ENCODE peak calls at places on chromosomes 12 and 14, in nine cellular contexts. N is NCI-H446; D is effector memory CD4-positive, alpha-beta T cell; K is GM18507; B is HFF-Myc; I is stimulated activated naive CD8-positive, alpha-beta T cell treated with anti-CD3 and anti-CD28 coated beads, Interleukin-15, amount 100 ng/mL, for 72 hours; C is stromal cell of bone marrow; E is bronchial epithelial cell; J is hypothalamus. T is an unnamed sample.

GRCh38 chr14:69614592-69614991 is 3.2 kb downstream of the SUSD6 start:
- DNase-seq in N (no peak), D (no peak), K (no peak), B (no peak), I (no peak), C (no peak), E (no peak), J (no peak), T (no peak)

GRCh38 chr12:12294215-12295005 is 27.6 kb upstream of the LRP6 start:
- DNase-seq in N (peak; percentile 26), D (no peak), K (no peak), B (no peak), I (no peak), C (peak; percentile 30), E (no peak), J (no peak), T (no peak)

GRCh38 chr14:67187826-67188225 is 1.4 kb upstream of the GARIN2 start:
- DNase-seq in N (no peak), D (no peak), K (no peak), B (peak; percentile 25), I (no peak), C (no peak), E (peak; percentile 81), J (no peak), T (no peak)

GRCh38 chr14:90608925-90609324 is 207.3 kb downstream of the TTC7B start:
- DNase-seq in N (no peak), D (no peak), K (peak; percentile 2), B (no peak), I (no peak), C (no peak), E (no peak), J (no peak), T (no peak)

GRCh38 chr14:82689948-82690347 is 1156.3 kb upstream of the SEL1L start:
- DNase-seq in N (no peak), D (no peak), K (no peak), B (no peak), I (no peak), C (no peak), E (no peak), J (no peak), T (no peak)

GRCh38 chr12:131671871-131672270 is 39.0 kb upstream of the SFSWAP start:
- DNase-seq in N (no peak), D (no peak), K (no peak), B (no peak), I (no peak), C (no peak), E (no peak), J (no peak), T (no peak)

GRCh38 chr14:76710093-76711010 is 50.9 kb upstream of the VASH1 start:
- DNase-seq in N (peak; percentile 70), D (no peak), K (peak; percentile 36), B (no peak), I (peak; percentile 10), C (no peak), E (peak; percentile 47), J (no peak), T (no peak)

GRCh38 chr12:31715283-31715825 is 13.5 kb downstream of the AMN1 start:
- DNase-seq in N (no peak), D (no peak), K (no peak), B (no peak), I (no peak), C (no peak), E (peak; percentile 88), J (no peak), T (no peak)

GRCh38 chr14:64792871-64793560 is 86.7 kb downstream of the SPTB start:
- DNase-seq in N (no peak), D (no peak), K (no peak), B (no peak), I (no peak), C (no peak), E (no peak), J (no peak), T (no peak)

GRCh38 chr12:51549637-51550036 is 41.4 kb upstream of the SCN8A start:
- DNase-seq in N (no peak), D (no peak), K (no peak), B (no peak), I (no peak), C (peak; percentile 43), E (no peak), J (no peak), T (no peak)

GRCh38 chr12:57817261-57817989 is 1.1 kb downstream of the AVIL start:
- DNase-seq in N (no peak), D (no peak), K (no peak), B (no peak), I (no peak), C (no peak), E (no peak), J (no peak), T (no peak)

GRCh38 chr14:61940669-61941420 is 178.6 kb downstream of the SNAPC1 start:
- DNase-seq in N (no peak), D (no peak), K (no peak), B (no peak), I (no peak), C (no peak), E (no peak), J (no peak), T (no peak)

GRCh38 chr12:25829192-25829591 is 129.3 kb upstream of the RASSF8 start:
- DNase-seq in N (no peak), D (no peak), K (no peak), B (peak; percentile 96), I (no peak), C (peak; percentile 98), E (peak; percentile 83), J (no peak), T (peak; percentile 83)

GRCh38 chr12:75831413-75831812 is 200.2 kb downstream of the PHLDA1 start:
- DNase-seq in N (peak; percentile 68), D (no peak), K (no peak), B (no peak), I (no peak), C (no peak), E (no peak), J (no peak), T (no peak)

GRCh38 chr12:123131879-123132402 is 18.9 kb downstream of the PITPNM2 start:
- DNase-seq in N (no peak), D (peak; percentile 20), K (no peak), B (no peak), I (peak; percentile 36), C (no peak), E (no peak), J (no peak), T (no peak)

GRCh38 chr14:61566537-61567225 is 128.6 kb upstream of the HIF1A start:
- DNase-seq in N (no peak), D (no peak), K (no peak), B (no peak), I (no peak), C (no peak), E (peak; percentile 85), J (no peak), T (no peak)

GRCh38 chr12:114982760-114983159 is 298.8 kb upstream of the TBX3 start:
- DNase-seq in N (no peak), D (no peak), K (no peak), B (no peak), I (no peak), C (no peak), E (peak; percentile 7), J (no peak), T (no peak)

GRCh38 chr12:47102845-47103666 is 23.3 kb upstream of the AMIGO2 start:
- DNase-seq in N (no peak), D (no peak), K (no peak), B (peak; percentile 82), I (no peak), C (no peak), E (no peak), J (no peak), T (no peak)

GRCh38 chr12:58728397-58728796 is 191.9 kb downstream of the LRIG3 start:
- DNase-seq in N (no peak), D (no peak), K (no peak), B (no peak), I (no peak), C (no peak), E (peak; percentile 53), J (no peak), T (no peak)

GRCh38 chr12:40668095-40668494 is 24.1 kb upstream of the CNTN1 start:
- DNase-seq in N (peak; percentile 3), D (no peak), K (no peak), B (no peak), I (no peak), C (no peak), E (no peak), J (no peak), T (no peak)

GRCh38 chr12:46952880-46953517 is 126.4 kb upstream of the PCED1B start:
- DNase-seq in N (no peak), D (no peak), K (no peak), B (no peak), I (no peak), C (no peak), E (no peak), J (no peak), T (no peak)

GRCh38 chr14:32637582-32637981 is 301.1 kb upstream of the NPAS3 start:
- DNase-seq in N (no peak), D (no peak), K (no peak), B (no peak), I (no peak), C (no peak), E (no peak), J (no peak), T (no peak)

GRCh38 chr12:113876160-113876559 is 90.0 kb downstream of the RBM19 start:
- DNase-seq in N (no peak), D (no peak), K (no peak), B (no peak), I (no peak), C (no peak), E (no peak), J (no peak), T (no peak)

GRCh38 chr14:22113401-22113800 is 439.8 kb upstream of the OR4E1 start:
- DNase-seq in N (no peak), D (no peak), K (no peak), B (no peak), I (no peak), C (no peak), E (no peak), J (no peak), T (no peak)